ENCODE peak calls at places on chromosomes 1 and 21, in five cellular contexts. One of them, this sample, is unnamed.

GRCh38 chr1:165143437-165144065 is 213.0 kb downstream of the LMX1A start:
- DNase-seq in LHCN-M2: no peak
- DNase-seq in GM04504: no peak
- DNase-seq in left cardiac atrium: no peak
- DNase-seq in adrenal gland: no peak
- DNase-seq in this sample: peak; percentile 54

GRCh38 chr21:43193651-43194302 is 25.0 kb downstream of the CRYAA start:
- DNase-seq in adrenal gland: peak; percentile 36
- DNase-seq in left cardiac atrium: peak; percentile 48
- DNase-seq in GM04504: peak; percentile 42
- DNase-seq in LHCN-M2: peak; percentile 94
- DNase-seq in this sample: no peak

GRCh38 chr1:53107570-53108322 is 34.7 kb downstream of the SLC1A7 start:
- DNase-seq in LHCN-M2: no peak
- DNase-seq in left cardiac atrium: no peak
- DNase-seq in adrenal gland: no peak
- DNase-seq in GM04504: peak; percentile 81
- DNase-seq in this sample: no peak

GRCh38 chr1:67648582-67649326 is 36.2 kb upstream of the GADD45A start:
- DNase-seq in left cardiac atrium: no peak
- DNase-seq in LHCN-M2: no peak
- DNase-seq in GM04504: no peak
- DNase-seq in adrenal gland: no peak
- DNase-seq in this sample: no peak

GRCh38 chr1:54200519-54200997 is 591 bp downstream of the MRPL37 start:
- DNase-seq in left cardiac atrium: no peak
- DNase-seq in GM04504: no peak
- DNase-seq in adrenal gland: no peak
- DNase-seq in LHCN-M2: peak; percentile 11
- DNase-seq in this sample: peak; percentile 18

GRCh38 chr1:36323636-36324321 is at the start of gene EVA1B:
- DNase-seq in left cardiac atrium: peak; percentile 85
- DNase-seq in adrenal gland: peak; percentile 75
- DNase-seq in GM04504: no peak
- DNase-seq in LHCN-M2: peak; percentile 55
- DNase-seq in this sample: peak; percentile 65

GRCh38 chr1:157878059-157878458 is 36.5 kb upstream of the CD5L start:
- DNase-seq in GM04504: peak; percentile 12
- DNase-seq in adrenal gland: peak; percentile 13
- DNase-seq in left cardiac atrium: no peak
- DNase-seq in LHCN-M2: peak; percentile 42
- DNase-seq in this sample: peak; percentile 73

GRCh38 chr1:115837762-115838421 is 3.0 kb downstream of the NHLH2 start:
- DNase-seq in adrenal gland: no peak
- DNase-seq in left cardiac atrium: no peak
- DNase-seq in LHCN-M2: no peak
- DNase-seq in GM04504: no peak
- DNase-seq in this sample: no peak

GRCh38 chr1:224274970-224275626 is 54.9 kb downstream of the NVL start:
- DNase-seq in GM04504: no peak
- DNase-seq in LHCN-M2: no peak
- DNase-seq in adrenal gland: no peak
- DNase-seq in left cardiac atrium: no peak
- DNase-seq in this sample: no peak

GRCh38 chr1:184881941-184882648 is 92.2 kb downstream of the NIBAN1 start:
- DNase-seq in GM04504: peak; percentile 67
- DNase-seq in LHCN-M2: no peak
- DNase-seq in left cardiac atrium: no peak
- DNase-seq in adrenal gland: peak; percentile 39
- DNase-seq in this sample: no peak

GRCh38 chr1:21622466-21623315 is 46.5 kb downstream of the RAP1GAP start:
- DNase-seq in adrenal gland: no peak
- DNase-seq in left cardiac atrium: peak; percentile 54
- DNase-seq in GM04504: no peak
- DNase-seq in LHCN-M2: no peak
- DNase-seq in this sample: peak; percentile 59

GRCh38 chr1:186429017-186429416 is 31.9 kb downstream of the PDC start:
- DNase-seq in GM04504: no peak
- DNase-seq in LHCN-M2: no peak
- DNase-seq in left cardiac atrium: no peak
- DNase-seq in adrenal gland: no peak
- DNase-seq in this sample: no peak

GRCh38 chr1:226568077-226568831 is 19.7 kb downstream of the STUM start:
- DNase-seq in adrenal gland: no peak
- DNase-seq in left cardiac atrium: no peak
- DNase-seq in LHCN-M2: no peak
- DNase-seq in GM04504: no peak
- DNase-seq in this sample: no peak

GRCh38 chr1:218344814-218345672 is at the start of gene TGFB2:
- DNase-seq in adrenal gland: peak; percentile 57
- DNase-seq in left cardiac atrium: peak; percentile 33
- DNase-seq in GM04504: no peak
- DNase-seq in LHCN-M2: peak; percentile 81
- DNase-seq in this sample: peak; percentile 53

GRCh38 chr1:67355745-67356424 is 48.2 kb downstream of the IL12RB2 start:
- DNase-seq in GM04504: peak; percentile 69
- DNase-seq in left cardiac atrium: no peak
- DNase-seq in adrenal gland: no peak
- DNase-seq in LHCN-M2: peak; percentile 71
- DNase-seq in this sample: no peak

GRCh38 chr1:97441966-97442365 is 478.9 kb downstream of the DPYD start:
- DNase-seq in GM04504: no peak
- DNase-seq in LHCN-M2: no peak
- DNase-seq in left cardiac atrium: no peak
- DNase-seq in adrenal gland: no peak
- DNase-seq in this sample: no peak

GRCh38 chr1:47437518-47438320 is at the start of gene FOXD2:
- DNase-seq in left cardiac atrium: peak; percentile 85
- DNase-seq in adrenal gland: peak; percentile 84
- DNase-seq in LHCN-M2: peak; percentile 75
- DNase-seq in GM04504: peak; percentile 61
- DNase-seq in this sample: peak; percentile 92